ENCODE peak calls at places on chromosomes 2 and 18, in seven cellular contexts. Q, B, Z, V, E, K and S are unnamed samples.

GRCh38 chr2:6944546-6944945 is 27.3 kb downstream of the RNF144A start:
- DNase-seq in K (no peak), E (no peak), B (no peak), Q (peak; percentile 52), V (no peak), Z (no peak), S (no peak)

GRCh38 chr2:237485304-237485703 is 1.7 kb upstream of the MLPH start:
- DNase-seq in B (no peak), E (no peak), Z (no peak), K (no peak), V (no peak), Q (no peak), S (no peak)

GRCh38 chr18:61435064-61435652 is 101.9 kb downstream of the CDH20 start:
- DNase-seq in Z (no peak), K (peak; percentile 3), B (no peak), Q (no peak), V (no peak), E (no peak), S (no peak)

GRCh38 chr2:30709516-30709915 is 97.7 kb downstream of the CAPN13 start:
- DNase-seq in K (no peak), B (no peak), V (no peak), Z (no peak), Q (no peak), E (no peak), S (no peak)

GRCh38 chr2:237732790-237733349 is 65.7 kb upstream of the RBM44 start:
- DNase-seq in V (no peak), K (no peak), B (peak; percentile 28), Q (no peak), Z (no peak), E (no peak), S (peak; percentile 57)

GRCh38 chr2:203582468-203582867 is 47.4 kb upstream of the RAPH1 start:
- DNase-seq in K (no peak), Q (no peak), Z (no peak), E (no peak), B (no peak), V (no peak), S (no peak)

GRCh38 chr2:180676520-180676919 is 303.9 kb upstream of the UBE2E3 start:
- DNase-seq in Z (no peak), V (no peak), K (no peak), B (no peak), E (no peak), Q (no peak), S (no peak)

GRCh38 chr2:231263118-231263831 is 64.8 kb downstream of the ARMC9 start:
- DNase-seq in E (no peak), V (no peak), Q (no peak), B (peak; percentile 70), Z (no peak), K (no peak), S (no peak)

GRCh38 chr18:33711514-33711913 is 133.5 kb downstream of the ASXL3 start:
- DNase-seq in Q (no peak), V (no peak), K (no peak), Z (no peak), B (no peak), E (no peak), S (no peak)

GRCh38 chr2:190637903-190638618 is 10.8 kb upstream of the NAB1 start:
- DNase-seq in B (no peak), E (peak; percentile 34), K (no peak), Q (no peak), V (no peak), Z (no peak), S (peak; percentile 21)

GRCh38 chr2:23418056-23418455 is 33.1 kb downstream of the KLHL29 start:
- DNase-seq in V (no peak), B (no peak), K (no peak), Q (no peak), Z (no peak), E (no peak), S (no peak)

GRCh38 chr2:215967590-215968373 is 45.6 kb downstream of the MREG start:
- DNase-seq in B (no peak), Q (no peak), Z (no peak), E (no peak), V (no peak), K (no peak), S (no peak)

GRCh38 chr2:65666156-65666725 is 233.8 kb upstream of the SPRED2 start:
- DNase-seq in B (no peak), K (no peak), Q (no peak), E (no peak), V (no peak), Z (no peak), S (no peak)

GRCh38 chr2:158011055-158011771 is 90.5 kb upstream of the UPP2 start:
- DNase-seq in E (no peak), B (no peak), V (no peak), Z (no peak), Q (no peak), K (peak; percentile 30), S (no peak)

GRCh38 chr18:32798209-32798960 is 25.6 kb upstream of the KLHL14 start:
- DNase-seq in E (no peak), B (no peak), Z (no peak), V (no peak), K (no peak), Q (no peak), S (no peak)

GRCh38 chr2:71610671-71611070 is 157.3 kb downstream of the DYSF start:
- DNase-seq in K (no peak), Z (peak; percentile 14), E (peak; percentile 16), Q (no peak), V (no peak), B (no peak), S (peak; percentile 2)

GRCh38 chr2:177239934-177240600 is 24.5 kb downstream of the NFE2L2 start:
- DNase-seq in Z (no peak), E (no peak), Q (peak; percentile 76), B (peak; percentile 77), K (no peak), V (peak; percentile 27), S (no peak)

GRCh38 chr2:241099246-241099645 is 2.8 kb downstream of the MTERF4 start:
- DNase-seq in Z (no peak), Q (no peak), V (no peak), K (no peak), B (no peak), E (no peak), S (no peak)
- H3K4me1 ChIP-seq in Z (peaks cover 73% of the 10 kb centered on the region), Q (peaks cover 40% of the 10 kb centered on the region), V (peaks cover 20% of the 10 kb centered on the region), K (peaks cover 5% of the 10 kb centered on the region), B (peaks cover 30% of the 10 kb centered on the region), E (no peaks in the 10 kb centered on the region), S (no peaks in the 10 kb centered on the region)

GRCh38 chr2:25669520-25669919 is 3.9 kb downstream of the DTNB start:
- DNase-seq in K (no peak), B (no peak), E (no peak), V (no peak), Z (no peak), Q (no peak), S (no peak)

GRCh38 chr2:25673170-25674002 is at the start of gene DTNB:
- DNase-seq in Z (peak; percentile 84), V (peak; percentile 16), E (peak; percentile 96), K (peak; percentile 47), B (peak; percentile 84), Q (peak; percentile 47), S (peak; percentile 83)

GRCh38 chr2:25672500-25673169 is 742 bp downstream of the DTNB start:
- DNase-seq in Q (peak; percentile 17), V (no peak), K (no peak), E (peak; percentile 59), B (peak; percentile 76), Z (peak; percentile 81), S (peak; percentile 58)

GRCh38 chr2:25674003-25674362 is 606 bp upstream of the DTNB start:
- DNase-seq in K (no peak), Q (peak; percentile 24), Z (no peak), E (no peak), V (no peak), B (no peak), S (no peak)

DNA sequence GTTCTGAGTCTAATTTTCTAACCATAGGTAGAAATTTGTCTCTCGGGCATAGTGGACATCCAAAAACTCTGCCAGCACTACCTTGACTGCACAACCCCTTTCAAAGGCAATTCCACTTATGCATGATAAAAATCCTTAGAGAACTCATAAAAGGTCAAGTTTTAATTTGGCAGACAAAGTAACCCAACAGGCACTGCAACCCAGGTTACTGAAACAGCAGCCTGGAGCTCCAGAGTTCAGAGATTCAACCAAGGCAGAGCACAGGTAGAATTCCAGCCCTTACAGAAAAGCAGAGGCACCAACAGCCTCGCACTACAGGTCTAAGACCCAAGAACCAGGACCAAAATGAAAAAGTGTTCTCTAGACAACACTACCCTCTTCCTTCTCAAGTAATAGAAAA is 1.8 kb downstream of the DTNB start:
- DNase-seq in Q (no peak), K (no peak), V (no peak), E (peak; percentile 33), Z (no peak), B (peak; percentile 23), S (no peak)
- H3K4me3 ChIP-seq in Q (no peak overlapping the region), K (no peak overlapping the region), V (peak overlapping the region; percentile 97), E (no peak overlapping the region), Z (no peak overlapping the region), B (no peak overlapping the region), S (no peak overlapping the region)

DNA sequence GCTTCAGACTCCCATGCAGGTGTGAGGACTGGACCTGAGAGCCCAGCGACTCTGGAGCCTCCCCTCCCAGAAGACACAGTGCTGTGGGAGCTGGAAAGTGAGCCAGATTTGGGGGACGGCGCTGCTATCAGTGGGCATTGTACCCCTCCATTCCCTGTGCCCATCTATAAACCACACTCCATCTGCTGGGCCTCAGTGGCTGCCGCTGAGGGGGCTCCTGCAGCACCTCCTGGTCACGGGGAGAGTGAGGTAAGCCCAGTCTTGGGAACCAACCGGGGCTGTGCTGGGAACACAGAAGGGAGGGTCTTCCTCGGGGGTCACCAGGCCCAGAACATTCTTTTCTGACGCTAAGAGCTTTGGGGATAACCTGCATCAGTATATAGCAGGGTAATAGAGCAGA is 9.5 kb downstream of the PSD4 start:
- DNase-seq in B (no peak), Z (no peak), K (no peak), E (no peak), Q (no peak), V (no peak), S (no peak)
- H3K4me1 ChIP-seq in B (peaks cover 41% of the 10 kb centered on the region), Z (peaks cover 90% of the 10 kb centered on the region), K (peaks cover 4% of the 10 kb centered on the region), E (no peaks in the 10 kb centered on the region), Q (peaks cover 24% of the 10 kb centered on the region), V (peaks cover 6% of the 10 kb centered on the region), S (no peaks in the 10 kb centered on the region)

GRCh38 chr18:55856679-55857078 is 268.7 kb upstream of the TCF4 start:
- DNase-seq in E (no peak), V (no peak), Q (no peak), K (no peak), B (no peak), Z (no peak), S (no peak)

GRCh38 chr18:55858661-55859111 is 270.7 kb upstream of the TCF4 start:
- DNase-seq in Q (no peak), Z (no peak), E (no peak), V (no peak), K (no peak), B (no peak), S (no peak)

GRCh38 chr18:55859116-55859515 is 271.1 kb upstream of the TCF4 start:
- DNase-seq in V (no peak), B (no peak), K (no peak), Z (no peak), E (no peak), Q (no peak), S (no peak)

GRCh38 chr18:55857409-55857808 is 269.4 kb upstream of the TCF4 start:
- DNase-seq in K (no peak), E (no peak), B (no peak), Q (no peak), V (no peak), Z (no peak), S (no peak)

DNA sequence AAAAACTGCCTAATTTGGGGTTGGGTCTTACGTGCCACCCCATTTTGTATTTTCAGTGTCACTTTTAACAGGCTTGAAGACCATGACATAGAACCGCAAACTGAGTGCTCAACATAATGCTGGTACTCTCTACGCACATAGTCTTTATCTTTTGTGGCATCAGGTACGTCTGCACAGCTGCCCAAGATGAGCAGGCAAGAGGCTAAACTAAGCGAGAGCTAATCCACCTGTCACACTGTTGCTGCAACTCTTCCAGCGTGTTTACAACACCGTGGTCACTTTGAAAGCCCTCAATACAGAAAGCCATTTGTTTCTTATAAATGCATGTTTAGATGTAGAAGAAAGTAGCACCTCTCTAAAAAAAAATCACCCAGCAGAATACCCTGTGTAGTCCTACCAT is 270.0 kb upstream of the TCF4 start:
- DNase-seq in V (no peak), E (no peak), K (no peak), Z (no peak), B (no peak), Q (no peak), S (no peak)
- H3K4me3 ChIP-seq in V (no peak overlapping the region), E (no peak overlapping the region), K (no peak overlapping the region), Z (no peak overlapping the region), B (no peak overlapping the region), Q (no peak overlapping the region), S (no peak overlapping the region)